ENCODE peak calls at places on chromosomes 7 and 10, in four cellular contexts. G, Z, N and Q are unnamed samples. For H3K4me1, the result is how much of the 10 kb centered on the place peaks cover.

GRCh38 chr7:155258233-155258575 is 39.5 kb upstream of the INSIG1 start:
- DNase-seq in Z (no peak), G (no peak), N (peak), Q (no peak)

GRCh38 chr7:27095050-27095896 is 527 bp downstream of the HOXA1 start:
- DNase-seq in G (no peak), N (no peak), Z (no peak), Q (no peak)

GRCh38 chr7:32774411-32774970 is 117.1 kb downstream of the KBTBD2 start:
- DNase-seq in N (no peak), Z (no peak), G (no peak), Q (no peak)

GRCh38 chr7:117009705-117010361 is 56.5 kb downstream of the ST7 start:
- DNase-seq in N (no peak), G (no peak), Z (no peak), Q (no peak)

GRCh38 chr10:97319671-97320479 is 804 bp downstream of the FRAT1 start:
- DNase-seq in Z (peak), N (peak), G (peak), Q (peak)

GRCh38 chr10:73534857-73535256 is 39.0 kb upstream of the PPP3CB start:
- DNase-seq in Z (no peak), N (no peak), G (no peak), Q (no peak)

GRCh38 chr7:51140203-51140938 is 176.2 kb downstream of the COBL start:
- DNase-seq in N (no peak), Z (no peak), G (no peak), Q (no peak)

GRCh38 chr7:68684246-68684850 is 913.9 kb upstream of the AUTS2 start:
- DNase-seq in G (no peak), Z (no peak), N (no peak), Q (no peak)

GRCh38 chr7:42155836-42156540 is 81.0 kb downstream of the GLI3 start:
- DNase-seq in Z (no peak), G (no peak), N (no peak), Q (no peak)

GRCh38 chr7:96417784-96418183 is 95.9 kb upstream of the SLC25A13 start:
- DNase-seq in G (no peak), N (no peak), Z (no peak), Q (no peak)

GRCh38 chr10:86234553-86235270 is 131.9 kb downstream of the GRID1 start:
- DNase-seq in G (no peak), N (no peak), Z (no peak), Q (no peak)

GRCh38 chr7:92695308-92696261 is 105.4 kb upstream of the FAM133B start:
- DNase-seq in Z (peak), G (no peak), N (peak), Q (no peak)
- H3K4me3 ChIP-seq in Z (peak), G (no peak), N (no peak), Q (peak)

GRCh38 chr7:118525020-118525419 is 300.5 kb downstream of the ANKRD7 start:
- DNase-seq in G (no peak), Z (no peak), N (no peak), Q (no peak)
- H3K4me1 ChIP-seq in G (under half), Z (under half), N (under half), Q (under half)

GRCh38 chr10:71211759-71212248 is 566 bp upstream of the UNC5B start:
- DNase-seq in G (no peak), Z (no peak), N (no peak), Q (no peak)
- H3K4me3 ChIP-seq in G (no peak), Z (peak), N (no peak), Q (peak)

GRCh38 chr7:20307901-20308300 is 22.8 kb upstream of the ITGB8 start:
- DNase-seq in N (no peak), Z (no peak), G (no peak), Q (no peak)
- H3K4me1 ChIP-seq in N (under half), Z (under half), G (under half), Q (under half)

DNA sequence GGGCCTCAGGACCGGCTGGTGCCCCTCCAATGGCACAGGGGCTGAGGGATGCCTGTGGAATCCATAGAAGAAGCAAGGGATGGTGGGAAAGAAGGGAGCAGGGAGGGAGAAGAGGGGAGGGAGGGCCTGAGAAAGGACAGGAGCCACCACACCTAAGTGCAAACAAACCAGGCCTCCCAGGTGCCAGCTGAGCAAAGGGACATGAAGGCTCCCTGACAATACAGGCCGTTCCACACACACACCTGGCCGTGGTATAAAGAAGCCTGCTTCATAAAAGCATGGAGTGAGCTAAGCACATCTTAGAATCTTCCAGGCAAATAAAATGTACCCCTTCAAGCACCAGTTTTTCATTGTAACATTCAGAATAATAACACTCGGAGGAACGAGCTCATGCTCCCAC is 54.0 kb downstream of the OAT start:
- DNase-seq in N (peak), G (no peak), Z (no peak), Q (peak)
- H3K4me3 ChIP-seq in N (no peak), G (no peak), Z (no peak), Q (no peak)

GRCh38 chr7:36497775-36498174 is 108.1 kb downstream of the ANLN start:
- DNase-seq in G (no peak), N (no peak), Z (no peak), Q (no peak)
- H3K4me1 ChIP-seq in G (under half), N (under half), Z (under half), Q (under half)

GRCh38 chr7:87151701-87152111 is 547 bp upstream of the DMTF1 start:
- DNase-seq in N (no peak), G (no peak), Z (no peak), Q (no peak)

GRCh38 chr7:87152897-87153641 is 816 bp downstream of the DMTF1 start:
- DNase-seq in Z (peak), N (peak), G (peak), Q (peak)

GRCh38 chr7:87148332-87148955 is 3.8 kb upstream of the DMTF1 start:
- DNase-seq in N (no peak), Z (peak), G (no peak), Q (no peak)

GRCh38 chr7:87152112-87152896 is at the start of gene DMTF1:
- DNase-seq in Z (peak), N (peak), G (peak), Q (peak)

GRCh38 chr7:87151002-87151505 is 1.2 kb upstream of the DMTF1 start:
- DNase-seq in G (no peak), Z (no peak), N (no peak), Q (no peak)
- H3K4me3 ChIP-seq in G (no peak), Z (peak), N (no peak), Q (no peak)

DNA sequence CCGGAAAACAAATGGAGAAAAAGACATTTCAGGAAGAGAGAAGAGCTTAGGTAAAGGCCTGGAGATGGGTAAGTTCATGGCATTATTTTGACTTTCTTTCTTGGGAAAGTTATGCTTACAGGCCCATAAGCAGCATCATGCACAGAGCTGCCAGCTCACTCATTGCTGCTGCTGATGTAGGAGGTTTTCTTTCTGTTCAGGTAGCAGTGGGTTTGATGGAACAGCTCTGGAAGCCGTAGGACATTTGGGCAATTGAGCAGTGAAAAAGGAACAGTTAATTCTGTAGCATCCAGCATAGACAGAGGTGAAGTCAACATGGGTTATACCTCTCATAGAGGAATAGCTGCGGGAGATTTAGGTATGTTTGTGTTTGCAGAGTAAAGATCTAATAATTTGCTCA is 3.3 kb downstream of the CHN2 start:
- DNase-seq in Z (no peak), G (no peak), N (no peak), Q (no peak)
- H3K4me1 ChIP-seq in Z (under half), G (under half), N (under half), Q (under half)

DNA sequence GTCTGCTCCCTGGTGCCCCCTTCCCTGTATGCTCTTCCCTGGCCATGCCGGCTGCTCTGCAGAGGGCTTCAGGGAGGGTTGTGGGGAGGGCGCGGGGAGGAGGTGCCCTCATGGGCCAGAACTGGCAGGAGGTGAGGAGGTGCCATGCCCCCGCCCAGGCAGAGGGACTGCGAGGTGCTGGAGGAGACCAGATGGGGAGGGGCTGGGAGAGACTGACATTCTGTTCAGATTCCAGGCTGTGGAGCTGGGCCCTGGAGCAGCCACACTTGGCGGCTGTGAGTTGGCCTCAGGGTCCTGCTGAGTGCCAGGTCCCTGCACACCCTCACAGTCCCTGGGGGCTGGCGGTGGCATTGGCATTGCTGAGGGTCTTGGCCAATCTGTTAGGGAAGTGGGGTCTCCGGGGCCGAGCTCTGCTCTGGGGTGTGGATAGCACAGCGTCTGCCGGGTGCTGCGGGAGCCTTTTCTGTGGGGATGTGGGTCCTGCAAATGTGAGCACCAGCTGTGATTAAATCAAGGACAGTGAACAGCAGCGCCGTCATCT is 25.4 kb downstream of the INPP5A start:
- DNase-seq in N (no peak), G (no peak), Z (no peak), Q (peak)
- H3K4me3 ChIP-seq in N (no peak), G (no peak), Z (no peak), Q (no peak)